ENCODE peak calls at places on chromosomes 13 and 19, in four cellular contexts. One of them, this sample, is unnamed.

GRCh38 chr19:1266818-1267440 is 2.2 kb upstream of the CIRBP start:
- DNase-seq in Caco-2: peak; percentile 88
- DNase-seq in tibial nerve: no peak
- DNase-seq in foreskin keratinocyte: no peak
- DNase-seq in this sample: peak; percentile 58

GRCh38 chr13:29556742-29557141 is 38.7 kb downstream of the SLC7A1 start:
- DNase-seq in Caco-2: no peak
- DNase-seq in tibial nerve: no peak
- DNase-seq in foreskin keratinocyte: no peak
- DNase-seq in this sample: no peak

GRCh38 chr19:1009043-1009975 is 9.1 kb downstream of the GRIN3B start:
- DNase-seq in Caco-2: no peak
- DNase-seq in tibial nerve: no peak
- DNase-seq in foreskin keratinocyte: no peak
- DNase-seq in this sample: no peak

GRCh38 chr19:1244693-1245451 is 3.3 kb downstream of the ATP5F1D start:
- DNase-seq in Caco-2: no peak
- DNase-seq in tibial nerve: no peak
- DNase-seq in foreskin keratinocyte: no peak
- DNase-seq in this sample: peak; percentile 83

GRCh38 chr19:9865732-9866627 is 30.9 kb downstream of the PIN1 start:
- DNase-seq in Caco-2: no peak
- DNase-seq in tibial nerve: no peak
- DNase-seq in foreskin keratinocyte: no peak
- DNase-seq in this sample: no peak

GRCh38 chr19:34236035-34236793 is 18.1 kb upstream of the GARRE1 start:
- DNase-seq in Caco-2: no peak
- DNase-seq in tibial nerve: no peak
- DNase-seq in foreskin keratinocyte: no peak
- DNase-seq in this sample: no peak

GRCh38 chr19:55247621-55248099 is 11.2 kb downstream of the PPP6R1 start:
- DNase-seq in Caco-2: no peak
- DNase-seq in tibial nerve: no peak
- DNase-seq in foreskin keratinocyte: peak; percentile 61
- DNase-seq in this sample: peak; percentile 78

GRCh38 chr13:47306991-47307390 is 410.1 kb upstream of the HTR2A start:
- DNase-seq in Caco-2: peak; percentile 7
- DNase-seq in tibial nerve: no peak
- DNase-seq in foreskin keratinocyte: no peak
- DNase-seq in this sample: no peak

GRCh38 chr19:8213827-8214672 is 4.9 kb downstream of the CERS4 start:
- DNase-seq in Caco-2: no peak
- DNase-seq in tibial nerve: no peak
- DNase-seq in foreskin keratinocyte: no peak
- DNase-seq in this sample: no peak

GRCh38 chr13:100497394-100497793 is 91.2 kb downstream of the GGACT start:
- DNase-seq in Caco-2: no peak
- DNase-seq in tibial nerve: no peak
- DNase-seq in foreskin keratinocyte: no peak
- DNase-seq in this sample: no peak

GRCh38 chr19:12202250-12202649 is 39.4 kb downstream of the ZNF136 start:
- DNase-seq in Caco-2: peak; percentile 21
- DNase-seq in tibial nerve: no peak
- DNase-seq in foreskin keratinocyte: no peak
- DNase-seq in this sample: peak; percentile 19

GRCh38 chr19:10976200-10976892 is 15.5 kb downstream of the SMARCA4 start:
- DNase-seq in Caco-2: no peak
- DNase-seq in tibial nerve: no peak
- DNase-seq in foreskin keratinocyte: no peak
- DNase-seq in this sample: peak; percentile 32

GRCh38 chr19:47331931-47332547 is at the start of gene C5AR2:
- DNase-seq in Caco-2: no peak
- DNase-seq in tibial nerve: no peak
- DNase-seq in foreskin keratinocyte: no peak
- DNase-seq in this sample: no peak

GRCh38 chr13:21123956-21124355 is 52.4 kb downstream of the SKA3 start:
- DNase-seq in Caco-2: no peak
- DNase-seq in tibial nerve: no peak
- DNase-seq in foreskin keratinocyte: no peak
- DNase-seq in this sample: no peak

GRCh38 chr13:49225358-49226042 is 5.4 kb downstream of the MLNR start:
- DNase-seq in Caco-2: no peak
- DNase-seq in tibial nerve: no peak
- DNase-seq in foreskin keratinocyte: no peak
- DNase-seq in this sample: peak; percentile 52

GRCh38 chr13:52345048-52345447 is 60.9 kb downstream of the THSD1 start:
- DNase-seq in Caco-2: no peak
- DNase-seq in tibial nerve: no peak
- DNase-seq in foreskin keratinocyte: peak; percentile 46
- DNase-seq in this sample: no peak

GRCh38 chr13:43830481-43830873 is 43.7 kb upstream of the ENOX1 start:
- DNase-seq in Caco-2: no peak
- DNase-seq in tibial nerve: no peak
- DNase-seq in foreskin keratinocyte: peak; percentile 81
- DNase-seq in this sample: no peak

GRCh38 chr13:113110048-113110851 is 4.7 kb downstream of the F7 start:
- DNase-seq in Caco-2: no peak
- DNase-seq in tibial nerve: no peak
- DNase-seq in foreskin keratinocyte: no peak
- DNase-seq in this sample: no peak

GRCh38 chr13:35475131-35475959 is 1.1 kb downstream of the MAB21L1 start:
- DNase-seq in Caco-2: no peak
- DNase-seq in tibial nerve: peak; percentile 52
- DNase-seq in foreskin keratinocyte: no peak
- DNase-seq in this sample: peak; percentile 43

GRCh38 chr13:40688781-40689180 is 22.3 kb upstream of the FOXO1 start:
- DNase-seq in Caco-2: no peak
- DNase-seq in tibial nerve: no peak
- DNase-seq in foreskin keratinocyte: no peak
- DNase-seq in this sample: no peak

GRCh38 chr19:40717325-40717879 is 490 bp downstream of the ITPKC start:
- DNase-seq in Caco-2: no peak
- DNase-seq in tibial nerve: no peak
- DNase-seq in foreskin keratinocyte: no peak
- DNase-seq in this sample: peak; percentile 63

GRCh38 chr13:78138756-78139155 is 220.1 kb upstream of the EDNRB start:
- DNase-seq in Caco-2: peak; percentile 78
- DNase-seq in tibial nerve: no peak
- DNase-seq in foreskin keratinocyte: no peak
- DNase-seq in this sample: no peak

GRCh38 chr13:106649495-106649894 is 81.6 kb upstream of the ARGLU1 start:
- DNase-seq in Caco-2: no peak
- DNase-seq in tibial nerve: no peak
- DNase-seq in foreskin keratinocyte: peak; percentile 51
- DNase-seq in this sample: no peak

GRCh38 chr13:93559718-93560117 is 333.1 kb downstream of the GPC6 start:
- DNase-seq in Caco-2: no peak
- DNase-seq in tibial nerve: no peak
- DNase-seq in foreskin keratinocyte: peak; percentile 95
- DNase-seq in this sample: no peak

GRCh38 chr13:80904386-80904785 is 563.5 kb upstream of the SPRY2 start:
- DNase-seq in Caco-2: no peak
- DNase-seq in tibial nerve: no peak
- DNase-seq in foreskin keratinocyte: no peak
- DNase-seq in this sample: no peak

GRCh38 chr13:24650157-24650556 is 30.1 kb upstream of the ATP12A start:
- DNase-seq in Caco-2: no peak
- DNase-seq in tibial nerve: no peak
- DNase-seq in foreskin keratinocyte: no peak
- DNase-seq in this sample: no peak

GRCh38 chr19:33394723-33395560 is 21.4 kb downstream of the CEBPG start:
- DNase-seq in Caco-2: no peak
- DNase-seq in tibial nerve: no peak
- DNase-seq in foreskin keratinocyte: no peak
- DNase-seq in this sample: no peak

GRCh38 chr13:97468331-97468730 is 34.4 kb downstream of the RAP2A start:
- DNase-seq in Caco-2: no peak
- DNase-seq in tibial nerve: no peak
- DNase-seq in foreskin keratinocyte: no peak
- DNase-seq in this sample: peak; percentile 62

GRCh38 chr13:100473493-100474044 is 115.0 kb downstream of the GGACT start:
- DNase-seq in Caco-2: no peak
- DNase-seq in tibial nerve: no peak
- DNase-seq in foreskin keratinocyte: no peak
- DNase-seq in this sample: no peak

GRCh38 chr19:4343845-4344713 is 717 bp downstream of the MPND start:
- DNase-seq in Caco-2: no peak
- DNase-seq in tibial nerve: no peak
- DNase-seq in foreskin keratinocyte: no peak
- DNase-seq in this sample: no peak

GRCh38 chr19:18437481-18438330 is at the start of gene ISYNA1:
- DNase-seq in Caco-2: peak; percentile 57
- DNase-seq in tibial nerve: no peak
- DNase-seq in foreskin keratinocyte: no peak
- DNase-seq in this sample: peak; percentile 73

GRCh38 chr13:54980651-54981050 is 1952.0 kb downstream of the OLFM4 start:
- DNase-seq in Caco-2: no peak
- DNase-seq in tibial nerve: no peak
- DNase-seq in foreskin keratinocyte: no peak
- DNase-seq in this sample: no peak

GRCh38 chr19:28889941-28890645 is 322.9 kb downstream of the UQCRFS1 start:
- DNase-seq in Caco-2: no peak
- DNase-seq in tibial nerve: no peak
- DNase-seq in foreskin keratinocyte: no peak
- DNase-seq in this sample: no peak
- TF ChIP-seq CTCF in Caco-2: no peak
- TF ChIP-seq CTCF in tibial nerve: no peak
- TF ChIP-seq CTCF in foreskin keratinocyte: no peak
- TF ChIP-seq CTCF in this sample: no peak

DNA sequence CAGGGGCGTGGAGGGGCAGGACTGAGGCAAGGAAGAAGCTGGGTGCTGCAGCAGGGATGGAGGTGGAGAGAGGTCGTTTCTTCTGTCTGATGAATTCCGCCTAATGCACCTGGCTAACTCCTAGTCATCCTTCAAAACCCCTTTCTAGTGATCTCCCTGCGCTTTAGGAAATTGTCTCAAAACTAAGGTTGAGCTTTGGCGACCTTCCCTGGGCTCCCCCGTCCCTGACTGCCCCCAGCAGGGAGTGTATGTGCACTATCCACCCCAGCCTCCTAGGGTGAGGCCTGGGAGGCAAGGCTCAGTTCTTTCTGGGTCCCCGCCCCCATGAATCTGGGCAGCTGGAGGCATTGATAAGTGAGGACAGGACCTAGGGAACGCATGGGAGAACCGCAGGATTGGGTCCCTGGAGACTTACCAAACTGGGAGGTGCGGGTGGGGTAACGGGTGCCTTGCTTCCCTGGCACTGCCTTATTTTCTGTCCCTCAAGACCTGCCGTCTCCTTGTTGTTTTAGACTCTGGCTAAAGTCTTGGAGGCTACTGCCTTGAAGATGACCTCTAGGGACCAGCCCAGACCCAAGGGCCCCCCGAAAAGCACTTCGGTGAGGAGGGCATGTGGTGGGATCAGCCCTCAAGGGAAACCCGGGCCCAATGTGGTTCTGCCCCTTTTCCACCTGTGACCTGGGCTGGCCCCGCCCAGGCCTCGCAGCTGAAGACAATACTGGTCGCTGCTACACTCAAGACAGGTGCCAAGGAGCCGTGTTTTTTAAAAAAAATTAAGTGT is 512 bp downstream of the TLE6 start:
- DNase-seq in Caco-2: no peak
- DNase-seq in tibial nerve: no peak
- DNase-seq in foreskin keratinocyte: no peak
- DNase-seq in this sample: no peak
- H3K4me1 ChIP-seq in Caco-2: peaks cover 16% of the 10 kb centered on the region
- H3K4me1 ChIP-seq in tibial nerve: peaks cover 78% of the 10 kb centered on the region
- H3K4me1 ChIP-seq in foreskin keratinocyte: no peaks in the 10 kb centered on the region
- H3K4me1 ChIP-seq in this sample: peaks cover 19% of the 10 kb centered on the region

GRCh38 chr13:30830638-30830965 is 75.5 kb upstream of the MEDAG start:
- DNase-seq in Caco-2: no peak
- DNase-seq in tibial nerve: no peak
- DNase-seq in foreskin keratinocyte: no peak
- DNase-seq in this sample: no peak

GRCh38 chr13:30831515-30831914 is 74.6 kb upstream of the MEDAG start:
- DNase-seq in Caco-2: no peak
- DNase-seq in tibial nerve: no peak
- DNase-seq in foreskin keratinocyte: no peak
- DNase-seq in this sample: no peak

GRCh38 chr13:30829788-30830637 is 76.1 kb upstream of the MEDAG start:
- DNase-seq in Caco-2: no peak
- DNase-seq in tibial nerve: no peak
- DNase-seq in foreskin keratinocyte: no peak
- DNase-seq in this sample: no peak

GRCh38 chr13:30832845-30833332 is 73.2 kb upstream of the MEDAG start:
- DNase-seq in Caco-2: peak; percentile 23
- DNase-seq in tibial nerve: no peak
- DNase-seq in foreskin keratinocyte: no peak
- DNase-seq in this sample: peak; percentile 80

GRCh38 chr13:30832377-30832776 is 73.7 kb upstream of the MEDAG start:
- DNase-seq in Caco-2: no peak
- DNase-seq in tibial nerve: no peak
- DNase-seq in foreskin keratinocyte: no peak
- DNase-seq in this sample: no peak
- TF ChIP-seq CTCF in Caco-2: no peak
- TF ChIP-seq CTCF in tibial nerve: no peak
- TF ChIP-seq CTCF in foreskin keratinocyte: no peak
- TF ChIP-seq CTCF in this sample: no peak

GRCh38 chr13:73608731-73609485 is 525.3 kb downstream of the KLF12 start:
- DNase-seq in Caco-2: no peak
- DNase-seq in tibial nerve: no peak
- DNase-seq in foreskin keratinocyte: no peak
- DNase-seq in this sample: no peak

GRCh38 chr13:73610799-73611592 is 523.2 kb downstream of the KLF12 start:
- DNase-seq in Caco-2: no peak
- DNase-seq in tibial nerve: no peak
- DNase-seq in foreskin keratinocyte: peak; percentile 40
- DNase-seq in this sample: no peak

GRCh38 chr13:73608157-73608516 is 526.1 kb downstream of the KLF12 start:
- DNase-seq in Caco-2: no peak
- DNase-seq in tibial nerve: no peak
- DNase-seq in foreskin keratinocyte: no peak
- DNase-seq in this sample: no peak

GRCh38 chr13:73603646-73604045 is 530.6 kb downstream of the KLF12 start:
- DNase-seq in Caco-2: no peak
- DNase-seq in tibial nerve: no peak
- DNase-seq in foreskin keratinocyte: no peak
- DNase-seq in this sample: no peak

DNA sequence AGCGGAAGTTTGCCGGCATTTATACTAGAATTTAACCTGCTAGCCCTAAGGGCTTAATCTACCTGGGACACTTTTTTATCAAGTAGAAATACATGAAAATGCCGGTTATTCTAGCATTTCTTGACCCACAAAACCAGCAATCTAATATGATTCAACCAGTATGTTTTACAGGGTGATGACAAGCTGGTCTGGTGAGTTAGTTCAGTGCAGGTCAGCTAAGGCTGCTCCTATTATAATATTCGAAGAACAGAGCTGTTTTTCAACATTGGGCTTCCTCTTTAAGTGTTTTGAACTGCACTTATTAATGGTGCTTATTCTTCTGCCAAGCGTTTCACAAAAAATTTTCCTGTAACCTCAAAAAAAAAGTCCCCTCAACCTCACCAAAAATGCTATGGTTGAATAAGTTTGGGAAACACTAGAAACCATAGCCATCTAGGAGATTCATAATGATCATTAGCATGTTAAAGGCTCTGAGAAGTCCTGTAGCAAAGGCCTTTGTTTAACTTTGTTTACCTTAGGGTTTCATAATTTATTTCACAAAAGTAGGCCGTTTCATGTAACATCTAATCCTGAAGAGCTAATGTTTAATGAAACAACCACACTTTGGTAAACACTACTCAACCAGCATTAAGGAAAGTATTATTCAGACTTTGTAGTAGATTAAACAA is 526.6 kb downstream of the KLF12 start:
- DNase-seq in Caco-2: no peak
- DNase-seq in tibial nerve: no peak
- DNase-seq in foreskin keratinocyte: no peak
- DNase-seq in this sample: no peak
- H3K4me1 ChIP-seq in Caco-2: no peaks in the 10 kb centered on the region
- H3K4me1 ChIP-seq in tibial nerve: no peaks in the 10 kb centered on the region
- H3K4me1 ChIP-seq in foreskin keratinocyte: peaks cover 40% of the 10 kb centered on the region
- H3K4me1 ChIP-seq in this sample: no peaks in the 10 kb centered on the region